ENCODE peak calls at places on chromosomes 7 and 10, in six cellular contexts. U is D721Med; P is stimulated activated CD4-positive, alpha-beta T cell treated with anti-CD3 and anti-CD28 coated beads, Interleukin-1b, Interleukin-23, amount 100 ng/mL, for 4 hours; F is pulmonary artery endothelial cell; I is neuronal stem cell; L is GM23338. N is an unnamed sample.

GRCh38 chr10:84095821-84096497 is 43.4 kb upstream of the GHITM start:
- DNase-seq in U (no peak), P (no peak), F (peak; percentile 13), I (no peak), L (no peak), N (no peak)

GRCh38 chr10:80196270-80196949 is 8.9 kb downstream of the ANXA11 start:
- DNase-seq in U (no peak), P (peak; percentile 48), F (no peak), I (no peak), L (no peak), N (peak; percentile 9)

GRCh38 chr10:29389935-29390334 is 101.1 kb downstream of the LYZL1 start:
- DNase-seq in U (no peak), P (no peak), F (no peak), I (no peak), L (no peak), N (no peak)

GRCh38 chr10:103448751-103449150 is 3.4 kb downstream of the CALHM2 start:
- DNase-seq in U (no peak), P (no peak), F (no peak), I (no peak), L (no peak), N (peak; percentile 6)

GRCh38 chr10:70936111-70936510 is 47.7 kb upstream of the PCBD1 start:
- DNase-seq in U (no peak), P (no peak), F (no peak), I (no peak), L (no peak), N (no peak)

GRCh38 chr10:75764974-75765551 is 333.6 kb downstream of the LRMDA start:
- DNase-seq in U (no peak), P (no peak), F (no peak), I (no peak), L (no peak), N (no peak)

GRCh38 chr7:88495901-88496300 is 189.2 kb upstream of the STEAP4 start:
- DNase-seq in U (no peak), P (no peak), F (no peak), I (no peak), L (no peak), N (no peak)

GRCh38 chr7:103668538-103668937 is 222.5 kb upstream of the SLC26A5 start:
- DNase-seq in U (no peak), P (no peak), F (no peak), I (no peak), L (no peak), N (no peak)

GRCh38 chr10:64733980-64734379 is 1212.8 kb downstream of the REEP3 start:
- DNase-seq in U (peak; percentile 7), P (no peak), F (peak; percentile 0), I (peak; percentile 8), L (peak; percentile 47), N (no peak)

GRCh38 chr10:101577121-101577871 is 10.8 kb downstream of the POLL start:
- DNase-seq in U (no peak), P (no peak), F (no peak), I (no peak), L (no peak), N (no peak)

GRCh38 chr7:47502240-47502877 is 79.6 kb downstream of the TNS3 start:
- DNase-seq in U (no peak), P (no peak), F (no peak), I (no peak), L (no peak), N (no peak)

GRCh38 chr10:122362031-122362592 is 12.4 kb upstream of the PLEKHA1 start:
- DNase-seq in U (no peak), P (no peak), F (no peak), I (no peak), L (no peak), N (no peak)

GRCh38 chr7:100367251-100367620 is 6.1 kb upstream of the PILRA start:
- DNase-seq in U (no peak), P (no peak), F (no peak), I (no peak), L (no peak), N (no peak)

GRCh38 chr7:16668978-16669377 is 23.0 kb downstream of the BZW2 start:
- DNase-seq in U (no peak), P (no peak), F (no peak), I (no peak), L (no peak), N (peak; percentile 18)

GRCh38 chr7:12570529-12571461 is at the start of gene SCIN:
- DNase-seq in U (no peak), P (no peak), F (no peak), I (no peak), L (peak; percentile 65), N (no peak)

GRCh38 chr7:7911339-7911738 is 57.3 kb upstream of the GLCCI1 start:
- DNase-seq in U (no peak), P (no peak), F (no peak), I (peak; percentile 35), L (peak; percentile 88), N (no peak)

GRCh38 chr10:123147635-123148413 is at the start of gene HMX2:
- DNase-seq in U (no peak), P (no peak), F (no peak), I (peak; percentile 67), L (peak; percentile 82), N (no peak)

GRCh38 chr7:47044620-47045019 is 537.3 kb downstream of the TNS3 start:
- DNase-seq in U (no peak), P (no peak), F (no peak), I (no peak), L (no peak), N (no peak)

GRCh38 chr7:98165827-98166667 is 45.2 kb upstream of the BHLHA15 start:
- DNase-seq in U (peak; percentile 35), P (peak; percentile 36), F (no peak), I (peak; percentile 12), L (peak; percentile 85), N (peak; percentile 2)

GRCh38 chr7:82750007-82750406 is 306.4 kb upstream of the CACNA2D1 start:
- DNase-seq in U (no peak), P (no peak), F (no peak), I (no peak), L (no peak), N (no peak)

GRCh38 chr7:11485626-11486025 is 346.4 kb downstream of the THSD7A start:
- DNase-seq in U (no peak), P (no peak), F (no peak), I (no peak), L (no peak), N (no peak)

GRCh38 chr10:93313798-93314197 is 168.3 kb downstream of the MYOF start:
- DNase-seq in U (no peak), P (no peak), F (no peak), I (no peak), L (no peak), N (no peak)

GRCh38 chr10:102540023-102540422 is 36.3 kb downstream of the SUFU start:
- DNase-seq in U (no peak), P (no peak), F (no peak), I (no peak), L (peak; percentile 40), N (no peak)

GRCh38 chr7:86954960-86955359 is 104.5 kb downstream of the ELAPOR2 start:
- DNase-seq in U (no peak), P (no peak), F (no peak), I (no peak), L (no peak), N (no peak)

N was measured in SW 1271.